ENCODE peak calls at places on chromosome 18, in five cellular contexts. Q is adrenal gland, U is body of pancreas, T is tibial nerve, K is HFFc6. L is an unnamed sample.
A peak's percentile ranks its signal among the peaks of the same experiment; 100 is the strongest.

GRCh38 chr18:2111456-2111855 is 459.8 kb downstream of the METTL4 start:
- DNase-seq in K (peak; percentile 57), U (no peak), T (no peak), Q (no peak), L (no peak)

GRCh38 chr18:34709631-34710429 is at the start of gene DTNA:
- DNase-seq in K (peak; percentile 96), U (no peak), T (no peak), Q (no peak), L (no peak)

GRCh38 chr18:42801706-42802105 is 313.8 kb downstream of the RIT2 start:
- DNase-seq in Q (no peak), U (no peak), K (no peak), T (no peak), L (no peak)

GRCh38 chr18:76824136-76824676 is 1.8 kb downstream of the ZNF236 start:
- DNase-seq in T (no peak), K (no peak), U (no peak), Q (no peak), L (peak; percentile 54)

GRCh38 chr18:50340078-50340477 is 34.8 kb upstream of the SKA1 start:
- DNase-seq in U (no peak), Q (no peak), T (no peak), K (no peak), L (no peak)

GRCh38 chr18:774811-775210 is 37.2 kb downstream of the YES1 start:
- DNase-seq in U (no peak), T (no peak), Q (no peak), K (no peak), L (no peak)

GRCh38 chr18:55234366-55235093 is 275.3 kb upstream of the CCDC68 start:
- DNase-seq in U (peak; percentile 85), T (peak; percentile 78), Q (peak; percentile 79), K (peak; percentile 63), L (peak; percentile 76)

GRCh38 chr18:37435150-37435872 is 130.3 kb downstream of the CELF4 start:
- DNase-seq in Q (no peak), T (no peak), K (no peak), U (no peak), L (no peak)

GRCh38 chr18:35478520-35479435 is 19.0 kb downstream of the INO80C start:
- DNase-seq in T (no peak), K (peak; percentile 80), Q (peak; percentile 60), U (peak; percentile 15), L (no peak)

GRCh38 chr18:26920644-26921043 is 55.1 kb upstream of the AQP4 start:
- DNase-seq in K (no peak), U (no peak), T (no peak), Q (no peak), L (no peak)

GRCh38 chr18:24894880-24895279 is 434.4 kb downstream of the HRH4 start:
- DNase-seq in Q (no peak), T (no peak), U (no peak), K (no peak), L (no peak)

GRCh38 chr18:63157293-63158011 is 162.1 kb downstream of the BCL2 start:
- DNase-seq in T (no peak), Q (no peak), U (peak; percentile 30), K (no peak), L (no peak)

GRCh38 chr18:31225668-31226067 is 63.0 kb upstream of the DSC1 start:
- DNase-seq in T (no peak), U (peak; percentile 13), K (no peak), Q (no peak), L (no peak)

GRCh38 chr18:71371951-71372605 is 1083.2 kb downstream of the SOCS6 start:
- DNase-seq in K (no peak), U (no peak), Q (no peak), T (no peak), L (no peak)

GRCh38 chr18:47247036-47247832 is 4.2 kb downstream of the SKOR2 start:
- DNase-seq in U (no peak), K (no peak), T (no peak), Q (no peak), L (no peak)
- TF ChIP-seq CTCF in U (no peak), K (peak; percentile 33), T (no peak), Q (no peak), L (peak; percentile 78)

GRCh38 chr18:9684901-9685738 is 23.0 kb upstream of the RAB31 start:
- DNase-seq in U (no peak), T (no peak), Q (no peak), K (peak; percentile 5), L (no peak)

GRCh38 chr18:9688036-9688741 is 19.9 kb upstream of the RAB31 start:
- DNase-seq in T (no peak), K (peak; percentile 55), U (no peak), Q (no peak), L (no peak)

GRCh38 chr18:9681217-9681616 is 26.9 kb upstream of the RAB31 start:
- DNase-seq in U (no peak), K (no peak), Q (no peak), T (no peak), L (no peak)

GRCh38 chr18:9682572-9682971 is 25.5 kb upstream of the RAB31 start:
- DNase-seq in T (no peak), Q (no peak), K (no peak), U (no peak), L (no peak)

GRCh38 chr18:9683418-9684396 is 24.4 kb upstream of the RAB31 start:
- DNase-seq in K (peak; percentile 74), U (peak; percentile 33), T (no peak), Q (peak; percentile 48), L (no peak)
- TF ChIP-seq CTCF in K (peak; percentile 73), U (peak; percentile 26), T (peak; percentile 15), Q (peak; percentile 41), L (no peak)

DNA sequence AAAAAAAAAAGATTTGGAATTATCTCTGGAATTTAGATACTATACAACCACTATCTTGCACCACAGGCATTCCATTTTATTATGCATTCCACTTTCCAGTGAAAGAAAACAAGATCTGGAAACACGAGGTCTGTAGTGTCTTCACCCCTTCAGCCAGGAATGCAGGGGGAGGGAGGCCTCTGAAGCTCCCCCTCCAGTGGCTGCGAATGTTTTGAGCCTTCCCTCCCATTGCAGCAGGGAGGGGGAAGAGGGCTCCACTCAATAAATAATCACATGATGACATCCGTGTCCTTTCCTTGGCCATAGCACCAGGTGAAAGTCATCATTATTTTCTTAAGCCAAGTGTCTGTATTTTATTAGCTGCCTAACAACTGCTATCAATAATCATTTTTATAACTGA is 38.7 kb downstream of the ALPK2 start:
- DNase-seq in U (peak; percentile 11), K (peak; percentile 87), T (no peak), Q (peak; percentile 27), L (no peak)
- TF ChIP-seq CTCF in U (no peak), K (no peak), T (no peak), Q (no peak), L (no peak)

GRCh38 chr18:40938615-40939014 is 1016.4 kb upstream of the PIK3C3 start:
- DNase-seq in T (no peak), K (no peak), U (no peak), Q (no peak), L (no peak)

GRCh38 chr18:40939636-40940035 is 1015.4 kb upstream of the PIK3C3 start:
- DNase-seq in T (no peak), Q (no peak), U (no peak), K (no peak), L (no peak)

GRCh38 chr18:40937386-40937785 is 1017.6 kb upstream of the PIK3C3 start:
- DNase-seq in U (no peak), T (no peak), K (no peak), Q (no peak), L (no peak)

GRCh38 chr18:40932862-40933261 is 1022.2 kb upstream of the PIK3C3 start:
- DNase-seq in U (no peak), Q (no peak), K (no peak), T (no peak), L (no peak)

GRCh38 chr18:40935423-40935822 is 1019.6 kb upstream of the PIK3C3 start:
- DNase-seq in U (no peak), T (no peak), K (peak; percentile 13), Q (no peak), L (no peak)
- TF ChIP-seq CTCF in U (no peak), T (no peak), K (peak; percentile 75), Q (peak; percentile 13), L (peak; percentile 67)

GRCh38 chr18:11305507-11305906 is 156.1 kb upstream of the PIEZO2 start:
- DNase-seq in T (no peak), U (no peak), K (no peak), Q (no peak), L (no peak)

GRCh38 chr18:11307716-11308115 is 158.3 kb upstream of the PIEZO2 start:
- DNase-seq in T (no peak), K (no peak), U (no peak), Q (no peak), L (no peak)

GRCh38 chr18:11310476-11311086 is 161.2 kb upstream of the PIEZO2 start:
- DNase-seq in U (peak; percentile 42), Q (peak; percentile 62), T (no peak), K (no peak), L (no peak)

GRCh38 chr18:11308499-11308898 is 159.1 kb upstream of the PIEZO2 start:
- DNase-seq in K (peak; percentile 32), U (no peak), T (no peak), Q (no peak), L (no peak)

DNA sequence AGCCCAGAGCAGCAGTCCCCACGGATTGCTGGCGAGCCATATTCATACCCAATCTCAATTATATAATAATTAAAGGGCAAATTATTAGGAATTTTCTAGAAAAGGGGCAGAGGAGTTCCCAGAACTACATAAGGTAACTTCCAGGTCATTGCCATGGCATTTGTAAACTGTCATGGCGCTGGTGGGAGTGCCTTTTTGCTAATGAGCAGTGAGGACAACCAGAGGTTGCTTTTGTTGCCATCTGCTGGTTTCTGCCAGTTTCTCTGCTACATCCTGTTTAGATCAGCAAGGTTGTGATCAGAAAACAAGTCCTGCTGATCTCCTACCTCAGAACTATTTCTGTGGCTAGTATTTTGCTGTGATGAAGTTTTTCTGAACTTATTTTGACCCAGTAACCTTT is 159.8 kb upstream of the PIEZO2 start:
- DNase-seq in U (no peak), K (peak; percentile 45), Q (no peak), T (no peak), L (no peak)
- TF ChIP-seq CTCF in U (no peak), K (peak; percentile 14), Q (no peak), T (no peak), L (peak; percentile 27)

DNA sequence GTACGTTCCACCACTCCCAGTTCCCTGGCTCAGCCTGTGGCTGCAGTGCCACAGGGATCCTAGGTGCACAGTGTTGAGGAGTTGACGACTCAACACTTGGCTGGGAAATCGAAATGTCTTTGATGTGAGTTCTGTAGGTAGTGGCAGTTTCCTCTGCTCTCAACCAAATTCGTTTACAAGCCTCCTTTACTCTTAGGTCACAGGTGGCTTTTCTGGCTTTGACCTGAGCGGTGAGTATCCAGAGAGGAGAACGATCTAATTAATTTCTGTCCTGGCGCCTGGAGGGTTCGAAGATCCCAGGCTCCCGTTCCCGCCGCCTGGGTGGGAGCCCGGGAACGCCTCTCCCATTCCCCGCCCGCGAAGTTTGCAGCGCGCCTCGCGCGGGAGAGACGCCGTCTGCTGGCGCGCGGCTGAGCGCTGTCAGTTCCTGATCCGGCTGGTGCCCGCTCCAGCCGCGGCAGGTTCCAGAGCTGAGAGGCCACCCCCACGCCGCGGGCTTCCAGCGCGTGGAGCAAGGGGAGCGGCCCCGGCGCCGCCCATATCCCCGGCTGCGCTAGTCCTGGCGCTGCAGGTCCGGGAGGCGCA is at the start of gene LAMA3:
- DNase-seq in U (peak; percentile 45), Q (peak; percentile 57), T (peak; percentile 31), K (peak; percentile 2), L (peak; percentile 72)
- TF ChIP-seq CTCF in U (peak; percentile 12), Q (no peak), T (no peak), K (no peak), L (no peak)

GRCh38 chr18:67463829-67464228 is 52.7 kb downstream of the DSEL start:
- DNase-seq in T (no peak), K (no peak), U (no peak), Q (no peak), L (no peak)
- TF ChIP-seq CTCF in T (no peak), K (peak; percentile 20), U (no peak), Q (no peak), L (peak; percentile 41)

GRCh38 chr18:80200171-80200931 is 47.0 kb downstream of the PARD6G start:
- DNase-seq in T (no peak), K (no peak), U (no peak), Q (no peak), L (no peak)
- TF ChIP-seq CTCF in T (no peak), K (no peak), U (no peak), Q (no peak), L (no peak)